ENCODE peak calls at places on chromosomes 2 and 18, in six cellular contexts. P is upper lobe of right lung; F is spleen; K is CD8-positive, alpha-beta memory T cell; O is upper lobe of left lung; M is CD8-positive, alpha-beta T cell. D is an unnamed sample.

GRCh38 chr2:134718956-134719814 is at the start of gene TMEM163:
- DNase-seq in P (peak; percentile 81), K (peak; percentile 17), O (peak; percentile 91), M (no peak), F (peak; percentile 86), D (peak; percentile 20)

GRCh38 chr2:120780402-120780801 is 44.7 kb downstream of the GLI2 start:
- DNase-seq in M (no peak), O (no peak), P (no peak), K (no peak), F (no peak), D (no peak)

GRCh38 chr2:229714736-229715541 is 584 bp upstream of the DNER start:
- DNase-seq in F (peak; percentile 78), M (no peak), O (peak; percentile 89), K (no peak), P (peak; percentile 80), D (no peak)

GRCh38 chr2:213219816-213220215 is 64.4 kb upstream of the SPAG16 start:
- DNase-seq in M (no peak), P (no peak), F (no peak), K (no peak), O (no peak), D (no peak)

GRCh38 chr2:39696838-39697237 is 31.1 kb downstream of the TMEM178A start:
- DNase-seq in O (no peak), F (no peak), K (no peak), P (no peak), M (no peak), D (no peak)

GRCh38 chr2:53129851-53130250 is 637.8 kb upstream of the CHAC2 start:
- DNase-seq in K (no peak), P (no peak), F (no peak), O (no peak), M (no peak), D (no peak)

GRCh38 chr2:84847326-84848050 is 33.4 kb downstream of the TRABD2A start:
- DNase-seq in F (no peak), K (no peak), O (no peak), P (no peak), M (no peak), D (no peak)

GRCh38 chr2:219991116-219991515 is 363.7 kb downstream of the SLC4A3 start:
- DNase-seq in M (no peak), O (no peak), K (no peak), F (no peak), P (no peak), D (no peak)

GRCh38 chr18:4292696-4293095 is 162.4 kb downstream of the DLGAP1 start:
- DNase-seq in M (no peak), K (no peak), F (no peak), O (no peak), P (no peak), D (no peak)

GRCh38 chr18:24609249-24609648 is 148.8 kb downstream of the HRH4 start:
- DNase-seq in K (no peak), M (no peak), P (no peak), F (no peak), O (no peak), D (no peak)

GRCh38 chr2:56267412-56267788 is 83.6 kb downstream of the CCDC85A start:
- DNase-seq in M (no peak), K (no peak), F (no peak), O (no peak), P (no peak), D (no peak)

GRCh38 chr2:173884403-173884802 is 80.8 kb downstream of the SP3 start:
- DNase-seq in M (peak; percentile 5), K (peak; percentile 17), P (peak; percentile 76), F (peak; percentile 77), O (no peak), D (peak; percentile 24)

GRCh38 chr2:171531836-171532450 is 9.7 kb downstream of the CYBRD1 start:
- DNase-seq in O (no peak), P (no peak), F (no peak), K (no peak), M (no peak), D (no peak)

GRCh38 chr2:38601061-38601460 is 1.7 kb downstream of the HNRNPLL start:
- DNase-seq in K (no peak), O (no peak), F (no peak), M (no peak), P (no peak), D (no peak)

GRCh38 chr2:58046585-58047372 is at the start of gene VRK2:
- DNase-seq in M (peak; percentile 73), K (peak; percentile 85), O (peak; percentile 97), P (peak; percentile 97), F (peak; percentile 98), D (peak; percentile 88)

GRCh38 chr2:179129574-179130238 is 79.8 kb upstream of the CCDC141 start:
- DNase-seq in P (no peak), O (no peak), F (no peak), M (no peak), K (peak; percentile 22), D (no peak)

GRCh38 chr18:55775972-55776371 is 188.0 kb upstream of the TCF4 start:
- DNase-seq in F (no peak), M (no peak), O (no peak), K (no peak), P (no peak), D (no peak)

GRCh38 chr2:18117592-18117991 is 239.1 kb downstream of the KCNS3 start:
- DNase-seq in K (no peak), O (no peak), P (no peak), M (no peak), F (no peak), D (no peak)

GRCh38 chr2:31038385-31038784 is 99.9 kb downstream of the GALNT14 start:
- DNase-seq in M (no peak), P (no peak), O (no peak), F (no peak), K (no peak), D (no peak)

GRCh38 chr2:130354135-130354420 is 1.8 kb upstream of the PTPN18 start:
- DNase-seq in P (no peak), M (no peak), O (no peak), K (no peak), F (no peak), D (no peak)

GRCh38 chr2:130357864-130358263 is 2.0 kb downstream of the PTPN18 start:
- DNase-seq in F (no peak), O (peak; percentile 30), K (no peak), P (no peak), M (no peak), D (no peak)

GRCh38 chr2:130353291-130354134 is 2.3 kb upstream of the PTPN18 start:
- DNase-seq in F (no peak), O (no peak), K (no peak), M (no peak), P (no peak), D (no peak)

GRCh38 chr2:130355578-130356431 is at the start of gene PTPN18:
- DNase-seq in F (peak; percentile 98), P (peak; percentile 97), K (peak; percentile 49), O (peak; percentile 98), M (peak; percentile 47), D (peak; percentile 57)

DNA sequence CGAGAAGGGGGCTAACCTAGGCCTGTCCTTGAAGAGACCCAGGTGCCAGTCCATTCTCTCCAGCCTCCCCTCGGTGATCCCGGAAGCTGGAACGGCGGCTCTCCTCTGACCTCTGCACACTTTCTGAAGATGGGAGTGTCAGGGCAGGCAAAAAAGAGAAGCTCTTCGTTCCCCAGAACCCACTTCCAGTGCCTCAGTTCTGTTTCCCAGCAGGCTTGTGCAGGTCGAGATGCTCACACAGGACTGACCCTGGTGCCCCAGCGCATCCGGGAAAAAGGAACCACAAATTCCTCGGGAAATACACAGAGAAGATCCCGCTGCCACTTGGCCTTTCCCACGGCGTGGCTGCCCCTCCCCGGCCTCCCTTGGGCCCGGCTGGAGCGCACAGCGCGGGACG is 677 bp upstream of the PTPN18 start:
- DNase-seq in M (no peak), F (no peak), K (no peak), O (no peak), P (no peak), D (no peak)
- H3K27ac ChIP-seq in M (no peak overlapping the region), F (peak overlapping the region; percentile 86), K (no peak overlapping the region), O (peak overlapping the region; percentile 87), P (peak overlapping the region; percentile 87), D (peak overlapping the region; percentile 35)

GRCh38 chr2:196242131-196242620 is 70.8 kb upstream of the STK17B start:
- DNase-seq in F (peak; percentile 80), K (peak; percentile 71), M (no peak), P (peak; percentile 66), O (no peak), D (peak; percentile 54)
- H3K4me3 ChIP-seq in F (no peak overlapping the region), K (no peak overlapping the region), M (no peak overlapping the region), P (no peak overlapping the region), O (no peak overlapping the region), D (no peak overlapping the region)

DNA sequence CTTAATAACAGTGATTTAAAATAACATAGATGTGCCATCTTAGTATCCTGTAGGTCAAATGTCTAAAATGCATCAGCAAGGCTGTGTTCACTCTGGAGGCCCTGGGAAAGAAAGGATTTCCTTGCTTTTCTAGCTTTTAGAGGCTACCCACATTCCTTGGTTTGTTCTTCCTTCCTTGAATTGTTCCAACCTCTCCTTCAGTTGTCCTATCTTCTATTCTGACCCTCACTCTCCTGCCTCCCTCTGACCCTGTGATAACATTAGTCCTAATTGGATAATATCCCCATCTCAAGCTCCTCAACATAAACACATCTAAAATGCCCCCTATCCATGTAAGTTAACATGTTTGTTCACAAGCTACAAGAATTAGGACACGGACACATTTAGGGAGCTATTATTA is 733.5 kb downstream of the SOCS6 start:
- DNase-seq in F (no peak), M (no peak), K (no peak), O (no peak), P (no peak), D (no peak)
- H3K9me3 ChIP-seq in F (no peaks in the 10 kb centered on the region), M (no peaks in the 10 kb centered on the region), K (no peaks in the 10 kb centered on the region), O (no peaks in the 10 kb centered on the region), P (no peaks in the 10 kb centered on the region), D (no peaks in the 10 kb centered on the region)

DNA sequence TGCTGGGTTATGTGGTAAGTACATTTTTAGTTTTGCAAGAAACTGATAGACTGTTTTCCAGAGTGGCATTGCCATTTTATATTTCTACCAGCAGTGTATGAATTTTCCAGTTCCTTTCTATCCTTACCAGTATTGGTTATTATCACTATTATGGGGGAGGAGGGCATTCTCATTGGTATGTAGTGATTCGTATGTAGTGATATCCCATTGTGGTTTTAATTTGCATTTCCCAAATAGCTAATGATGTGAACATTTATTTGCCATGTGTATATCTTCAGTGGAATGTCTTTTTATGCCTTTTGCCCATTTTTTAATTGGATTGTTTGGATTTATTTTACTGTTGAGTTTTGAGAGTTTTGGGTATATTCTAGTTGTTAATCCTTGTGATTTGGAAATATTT is 16.9 kb downstream of the EIF5B start:
- DNase-seq in F (no peak), O (no peak), P (no peak), K (no peak), M (no peak), D (no peak)
- H3K27ac ChIP-seq in F (no peak overlapping the region), O (no peak overlapping the region), P (no peak overlapping the region), K (no peak overlapping the region), M (no peak overlapping the region), D (no peak overlapping the region)

DNA sequence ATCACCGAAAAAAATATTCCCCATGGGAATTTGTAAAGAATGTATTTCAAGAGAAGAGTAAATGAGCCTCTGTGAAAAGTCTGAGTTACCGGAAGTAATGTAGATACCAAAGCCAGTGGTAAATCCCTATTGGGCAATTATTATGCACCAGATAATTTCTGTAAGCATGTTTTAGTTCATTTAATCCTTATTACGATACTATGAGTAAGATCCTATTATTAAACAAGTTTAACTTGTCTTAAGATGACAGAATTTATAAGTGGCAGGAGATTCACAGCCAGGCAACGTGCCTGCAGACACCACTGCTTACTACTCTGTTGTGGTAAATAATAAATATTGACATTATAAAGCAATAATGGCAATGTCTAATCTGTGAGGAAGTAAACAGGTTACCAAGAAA is 280.8 kb upstream of the RGPD4 start:
- DNase-seq in O (no peak), M (no peak), K (no peak), F (no peak), P (no peak), D (no peak)
- H3K4me3 ChIP-seq in O (no peak overlapping the region), M (no peak overlapping the region), K (no peak overlapping the region), F (no peak overlapping the region), P (no peak overlapping the region), D (no peak overlapping the region)

D was measured in CD4-positive, alpha-beta memory T cell.